ENCODE peak calls at places on chromosome 15, in nine cellular contexts. M is neural progenitor cell, J is hepatocyte, Q is GM23248, Y is PC-3, F is HCT116, V is SK-N-SH, O is GM23338, A is MM.1S. B is an unnamed sample.

GRCh38 chr15:40925863-40926658 is 3.1 kb upstream of the DLL4 start:
- DNase-seq in Y (no peak), Q (peak), J (peak), O (peak), V (peak), A (no peak), M (peak), F (no peak), B (no peak)

GRCh38 chr15:38050529-38050928 is 116.1 kb downstream of the TMCO5A start:
- DNase-seq in M (no peak), V (no peak), Q (peak), J (peak), A (no peak), O (no peak), F (no peak), Y (peak), B (no peak)

GRCh38 chr15:86284630-86285029 is 205.0 kb downstream of the AGBL1 start:
- DNase-seq in M (peak), O (no peak), Q (no peak), J (no peak), F (no peak), V (no peak), A (no peak), Y (no peak), B (no peak)

GRCh38 chr15:87609909-87610308 is 646.6 kb downstream of the NTRK3 start:
- DNase-seq in O (peak), M (no peak), V (no peak), A (no peak), F (no peak), Q (no peak), Y (no peak), J (no peak), B (no peak)

GRCh38 chr15:91849749-91850161 is 3.8 kb upstream of the SLCO3A1 start:
- DNase-seq in M (peak), A (peak), J (peak), F (peak), O (peak), V (peak), Q (peak), Y (peak), B (peak)

GRCh38 chr15:22951381-22952280 is 28.5 kb downstream of the CYFIP1 start:
- DNase-seq in A (no peak), Y (no peak), Q (no peak), O (no peak), F (no peak), J (no peak), V (no peak), M (no peak), B (no peak)

GRCh38 chr15:99474041-99474906 is 91.5 kb upstream of the MEF2A start:
- DNase-seq in J (no peak), A (no peak), Q (no peak), Y (no peak), O (no peak), V (no peak), M (no peak), F (no peak), B (no peak)

GRCh38 chr15:69806287-69806915 is 291.3 kb downstream of the TLE3 start:
- DNase-seq in J (no peak), Y (no peak), Q (no peak), V (no peak), F (no peak), M (no peak), O (no peak), A (no peak), B (peak)

GRCh38 chr15:39506146-39506545 is 74.7 kb upstream of the THBS1 start:
- DNase-seq in J (no peak), O (no peak), A (no peak), Q (peak), F (no peak), Y (no peak), M (no peak), V (no peak), B (no peak)

GRCh38 chr15:52180196-52180835 is 10.9 kb downstream of the GNB5 start:
- DNase-seq in O (no peak), Y (no peak), F (no peak), V (no peak), M (peak), J (no peak), A (peak), Q (peak), B (peak)

GRCh38 chr15:80569656-80570055 is 125.5 kb upstream of the ABHD17C start:
- DNase-seq in A (no peak), V (no peak), F (no peak), J (no peak), M (no peak), Y (no peak), Q (no peak), O (no peak), B (no peak)

GRCh38 chr15:79373068-79373467 is 59.1 kb upstream of the MINAR1 start:
- DNase-seq in Q (no peak), V (no peak), J (no peak), F (no peak), A (no peak), O (no peak), Y (no peak), M (no peak), B (no peak)

GRCh38 chr15:29656636-29657475 is 165.4 kb downstream of the TJP1 start:
- DNase-seq in V (no peak), J (peak), A (no peak), Q (no peak), M (peak), O (peak), F (peak), Y (no peak), B (no peak)

GRCh38 chr15:75211436-75212199 is 9.9 kb downstream of the C15orf39 start:
- DNase-seq in A (no peak), Y (no peak), F (no peak), J (no peak), V (no peak), M (no peak), O (no peak), Q (no peak), B (no peak)

GRCh38 chr15:83092309-83092976 is 15.0 kb upstream of the TM6SF1 start:
- DNase-seq in Y (peak), Q (peak), M (no peak), F (no peak), J (peak), O (no peak), A (no peak), V (no peak), B (peak)

GRCh38 chr15:48937886-48938285 is 25.8 kb downstream of the SHC4 start:
- DNase-seq in O (no peak), A (no peak), V (no peak), M (no peak), F (no peak), Q (no peak), J (no peak), Y (no peak), B (no peak)

GRCh38 chr15:48939686-48940085 is 24.0 kb downstream of the SHC4 start:
- DNase-seq in M (no peak), Q (peak), Y (peak), V (no peak), A (no peak), O (no peak), F (no peak), J (peak), B (no peak)

GRCh38 chr15:48941913-48942312 is 21.8 kb downstream of the SHC4 start:
- DNase-seq in V (no peak), O (no peak), A (no peak), Q (no peak), M (no peak), F (no peak), J (no peak), Y (no peak), B (no peak)

GRCh38 chr15:48936666-48937065 is 27.1 kb downstream of the SHC4 start:
- DNase-seq in Y (no peak), A (no peak), Q (peak), J (no peak), F (no peak), O (no peak), V (no peak), M (no peak), B (no peak)

GRCh38 chr15:48940508-48940907 is 23.2 kb downstream of the SHC4 start:
- DNase-seq in Y (peak), O (no peak), J (peak), F (no peak), M (no peak), V (no peak), Q (peak), A (no peak), B (no peak)
- TF ChIP-seq EZH2phosphoT487 in Y (no peak), O (no peak), J (no peak), F (no peak), M (no peak), V (no peak), Q (no peak), A (no peak), B (no peak)

GRCh38 chr15:63565784-63566183 is 31.4 kb upstream of the FBXL22 start:
- DNase-seq in M (no peak), A (no peak), V (no peak), Q (no peak), F (no peak), Y (no peak), J (no peak), O (no peak), B (no peak)
- TF ChIP-seq EZH2phosphoT487 in M (no peak), A (no peak), V (no peak), Q (no peak), F (no peak), Y (no peak), J (no peak), O (no peak), B (no peak)

GRCh38 chr15:50224606-50225005 is 40.9 kb downstream of the HDC start:
- DNase-seq in Y (no peak), A (no peak), Q (peak), V (no peak), F (no peak), J (no peak), O (no peak), M (no peak), B (no peak)
- TF ChIP-seq EZH2phosphoT487 in Y (no peak), A (no peak), Q (no peak), V (no peak), F (no peak), J (no peak), O (no peak), M (no peak), B (no peak)

DNA sequence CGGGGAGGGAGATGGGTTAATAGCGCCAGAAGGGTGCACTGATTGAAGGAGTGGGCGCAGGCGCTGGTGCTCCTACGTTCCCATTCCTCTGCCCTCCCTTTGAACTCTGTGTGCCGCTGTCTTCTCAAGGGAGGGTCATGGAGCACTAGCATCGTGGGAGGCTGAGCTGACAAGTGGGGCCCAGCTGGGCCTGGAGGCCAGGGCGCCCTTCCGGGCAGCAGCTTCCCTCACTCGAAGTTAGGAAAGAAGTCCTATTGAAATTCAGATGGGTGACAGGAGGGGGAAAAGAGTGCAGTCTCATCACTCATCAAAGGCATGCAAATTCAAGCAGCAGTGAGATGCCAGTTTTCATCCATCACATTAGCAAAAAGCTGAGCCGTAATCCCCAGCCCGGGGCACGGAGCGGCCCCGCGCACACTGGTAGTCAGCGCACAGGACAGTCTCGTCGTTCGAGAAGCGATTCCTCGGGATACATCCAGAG is 128.2 kb downstream of the LRRK1 start:
- DNase-seq in F (no peak), O (peak), Y (no peak), M (peak), V (peak), A (no peak), Q (no peak), J (no peak), B (no peak)
- TF ChIP-seq EZH2phosphoT487 in F (no peak), O (no peak), Y (no peak), M (no peak), V (no peak), A (no peak), Q (no peak), J (no peak), B (no peak)

GRCh38 chr15:66775127-66776105 is 73.4 kb downstream of the SMAD6 start:
- DNase-seq in V (peak), M (no peak), Y (no peak), O (no peak), F (no peak), J (no peak), Q (peak), A (no peak), B (no peak)
- TF ChIP-seq EZH2phosphoT487 in V (no peak), M (no peak), Y (no peak), O (no peak), F (no peak), J (no peak), Q (no peak), A (no peak), B (no peak)

GRCh38 chr15:85109333-85109732 is 127.7 kb downstream of the PDE8A start:
- DNase-seq in M (no peak), F (no peak), Q (no peak), J (no peak), O (no peak), Y (no peak), V (no peak), A (no peak), B (no peak)

GRCh38 chr15:85116494-85116893 is 134.8 kb downstream of the PDE8A start:
- DNase-seq in F (no peak), M (no peak), Y (no peak), O (no peak), A (no peak), Q (no peak), J (no peak), V (no peak), B (no peak)

GRCh38 chr15:85116066-85116465 is 134.4 kb downstream of the PDE8A start:
- DNase-seq in Q (no peak), J (no peak), A (no peak), V (no peak), M (no peak), O (no peak), Y (peak), F (no peak), B (no peak)

GRCh38 chr15:85114886-85115285 is 133.2 kb downstream of the PDE8A start:
- DNase-seq in Q (no peak), Y (no peak), J (no peak), M (no peak), V (no peak), A (no peak), O (no peak), F (no peak), B (no peak)

GRCh38 chr15:85112997-85113396 is 131.3 kb downstream of the PDE8A start:
- DNase-seq in M (no peak), Q (no peak), V (no peak), F (no peak), J (no peak), A (no peak), O (no peak), Y (no peak), B (no peak)
- TF ChIP-seq EZH2phosphoT487 in M (no peak), Q (no peak), V (no peak), F (no peak), J (no peak), A (no peak), O (no peak), Y (no peak), B (no peak)

DNA sequence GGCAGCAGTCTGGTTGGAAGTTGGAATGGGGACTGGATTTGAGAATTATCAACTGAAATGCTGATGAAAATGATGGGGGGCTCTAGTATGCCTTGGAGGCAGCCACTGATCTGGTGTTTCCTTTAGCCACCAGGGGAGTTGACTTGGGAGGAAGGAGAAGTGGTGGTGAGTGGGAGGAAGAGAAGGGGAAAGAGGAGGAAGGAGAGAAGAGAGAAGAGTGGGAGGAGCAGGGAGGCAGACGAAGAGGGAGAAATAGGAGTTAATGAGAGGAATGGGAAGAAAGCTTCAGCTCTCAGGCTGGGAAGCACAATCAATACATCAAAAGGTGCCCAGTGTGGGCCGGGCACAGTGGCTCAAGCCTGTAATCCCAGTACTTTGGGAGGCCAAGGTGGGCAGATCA is 23.3 kb upstream of the HCN4 start:
- DNase-seq in J (no peak), Q (no peak), Y (no peak), F (no peak), O (no peak), A (no peak), M (no peak), V (no peak), B (no peak)
- TF ChIP-seq EZH2phosphoT487 in J (no peak), Q (no peak), Y (no peak), F (no peak), O (no peak), A (no peak), M (no peak), V (no peak), B (no peak)

GRCh38 chr15:48557335-48557734 is 88.2 kb downstream of the FBN1 start:
- DNase-seq in F (no peak), V (no peak), Q (no peak), O (peak), A (no peak), Y (no peak), M (no peak), J (no peak), B (no peak)
- TF ChIP-seq EZH2phosphoT487 in F (no peak), V (no peak), Q (no peak), O (no peak), A (no peak), Y (no peak), M (no peak), J (no peak), B (no peak)

B was measured in OCI-LY7.